ENCODE peak calls at places on chromosome 2, in ten cellular contexts. One of them, this sample, is unnamed.

GRCh38 chr2:2501454-2502108 is 170.5 kb upstream of the MYT1L start:
- DNase-seq in sigmoid colon: no peak
- DNase-seq in activated T-cell treated with anti-CD3 and anti-CD28 coated beads for 24 hours: no peak
- DNase-seq in stomach: no peak
- DNase-seq in epithelial cell of esophagus: no peak
- DNase-seq in left cardiac atrium: no peak
- DNase-seq in cardiac muscle cell: no peak
- DNase-seq in mammary epithelial cell: no peak
- DNase-seq in right cardiac atrium: no peak
- DNase-seq in OCI-M1: no peak
- DNase-seq in this sample: no peak

GRCh38 chr2:38747007-38747424 is 4.1 kb downstream of the SRSF7 start:
- DNase-seq in sigmoid colon: no peak
- DNase-seq in activated T-cell treated with anti-CD3 and anti-CD28 coated beads for 24 hours: no peak
- DNase-seq in stomach: no peak
- DNase-seq in epithelial cell of esophagus: no peak
- DNase-seq in left cardiac atrium: no peak
- DNase-seq in cardiac muscle cell: peak; percentile 65
- DNase-seq in mammary epithelial cell: no peak
- DNase-seq in right cardiac atrium: no peak
- DNase-seq in OCI-M1: no peak
- DNase-seq in this sample: no peak

GRCh38 chr2:24313744-24314632 is 46.3 kb downstream of the ITSN2 start:
- DNase-seq in sigmoid colon: no peak
- DNase-seq in activated T-cell treated with anti-CD3 and anti-CD28 coated beads for 24 hours: no peak
- DNase-seq in stomach: no peak
- DNase-seq in epithelial cell of esophagus: peak; percentile 53
- DNase-seq in left cardiac atrium: no peak
- DNase-seq in cardiac muscle cell: no peak
- DNase-seq in mammary epithelial cell: peak; percentile 42
- DNase-seq in right cardiac atrium: no peak
- DNase-seq in OCI-M1: no peak
- DNase-seq in this sample: peak; percentile 13

GRCh38 chr2:7075834-7076233 is 158.6 kb downstream of the RNF144A start:
- DNase-seq in sigmoid colon: no peak
- DNase-seq in activated T-cell treated with anti-CD3 and anti-CD28 coated beads for 24 hours: no peak
- DNase-seq in stomach: no peak
- DNase-seq in epithelial cell of esophagus: no peak
- DNase-seq in left cardiac atrium: no peak
- DNase-seq in cardiac muscle cell: no peak
- DNase-seq in mammary epithelial cell: no peak
- DNase-seq in right cardiac atrium: no peak
- DNase-seq in OCI-M1: no peak
- DNase-seq in this sample: no peak

GRCh38 chr2:38129987-38130386 is 54.0 kb upstream of the CYP1B1 start:
- DNase-seq in sigmoid colon: no peak
- DNase-seq in activated T-cell treated with anti-CD3 and anti-CD28 coated beads for 24 hours: no peak
- DNase-seq in stomach: no peak
- DNase-seq in epithelial cell of esophagus: no peak
- DNase-seq in left cardiac atrium: no peak
- DNase-seq in cardiac muscle cell: no peak
- DNase-seq in mammary epithelial cell: no peak
- DNase-seq in right cardiac atrium: peak; percentile 52
- DNase-seq in OCI-M1: peak; percentile 61
- DNase-seq in this sample: no peak

GRCh38 chr2:182077451-182078142 is 91.9 kb downstream of the PPP1R1C start:
- DNase-seq in sigmoid colon: no peak
- DNase-seq in activated T-cell treated with anti-CD3 and anti-CD28 coated beads for 24 hours: peak; percentile 1
- DNase-seq in stomach: peak; percentile 28
- DNase-seq in epithelial cell of esophagus: peak; percentile 86
- DNase-seq in left cardiac atrium: no peak
- DNase-seq in cardiac muscle cell: peak; percentile 83
- DNase-seq in mammary epithelial cell: peak; percentile 64
- DNase-seq in right cardiac atrium: peak; percentile 53
- DNase-seq in OCI-M1: peak; percentile 92
- DNase-seq in this sample: peak; percentile 42

GRCh38 chr2:113390133-113390849 is 47.2 kb upstream of the ZNG1B start:
- DNase-seq in sigmoid colon: no peak
- DNase-seq in activated T-cell treated with anti-CD3 and anti-CD28 coated beads for 24 hours: peak; percentile 54
- DNase-seq in stomach: peak; percentile 46
- DNase-seq in epithelial cell of esophagus: peak; percentile 71
- DNase-seq in left cardiac atrium: peak; percentile 31
- DNase-seq in cardiac muscle cell: peak; percentile 51
- DNase-seq in mammary epithelial cell: peak; percentile 51
- DNase-seq in right cardiac atrium: no peak
- DNase-seq in OCI-M1: no peak
- DNase-seq in this sample: peak; percentile 21

GRCh38 chr2:110670826-110671225 is 7.0 kb downstream of the BUB1 start:
- DNase-seq in sigmoid colon: no peak
- DNase-seq in activated T-cell treated with anti-CD3 and anti-CD28 coated beads for 24 hours: no peak
- DNase-seq in stomach: no peak
- DNase-seq in epithelial cell of esophagus: no peak
- DNase-seq in left cardiac atrium: no peak
- DNase-seq in cardiac muscle cell: no peak
- DNase-seq in mammary epithelial cell: no peak
- DNase-seq in right cardiac atrium: no peak
- DNase-seq in OCI-M1: no peak
- DNase-seq in this sample: no peak

GRCh38 chr2:57947398-57947797 is 99.2 kb upstream of the VRK2 start:
- DNase-seq in sigmoid colon: no peak
- DNase-seq in activated T-cell treated with anti-CD3 and anti-CD28 coated beads for 24 hours: no peak
- DNase-seq in stomach: no peak
- DNase-seq in epithelial cell of esophagus: no peak
- DNase-seq in left cardiac atrium: no peak
- DNase-seq in cardiac muscle cell: no peak
- DNase-seq in mammary epithelial cell: no peak
- DNase-seq in right cardiac atrium: no peak
- DNase-seq in OCI-M1: peak; percentile 6
- DNase-seq in this sample: peak; percentile 3

GRCh38 chr2:109326306-109326705 is 197.3 kb downstream of the SH3RF3 start:
- DNase-seq in sigmoid colon: no peak
- DNase-seq in activated T-cell treated with anti-CD3 and anti-CD28 coated beads for 24 hours: no peak
- DNase-seq in stomach: no peak
- DNase-seq in epithelial cell of esophagus: no peak
- DNase-seq in left cardiac atrium: no peak
- DNase-seq in cardiac muscle cell: no peak
- DNase-seq in mammary epithelial cell: no peak
- DNase-seq in right cardiac atrium: peak; percentile 66
- DNase-seq in OCI-M1: no peak
- DNase-seq in this sample: no peak

GRCh38 chr2:176234216-176234615 is 35.0 kb upstream of the MTX2 start:
- DNase-seq in sigmoid colon: no peak
- DNase-seq in activated T-cell treated with anti-CD3 and anti-CD28 coated beads for 24 hours: no peak
- DNase-seq in stomach: no peak
- DNase-seq in epithelial cell of esophagus: no peak
- DNase-seq in left cardiac atrium: no peak
- DNase-seq in cardiac muscle cell: no peak
- DNase-seq in mammary epithelial cell: peak; percentile 3
- DNase-seq in right cardiac atrium: no peak
- DNase-seq in OCI-M1: no peak
- DNase-seq in this sample: peak; percentile 29

GRCh38 chr2:47534179-47534919 is 131.4 kb downstream of the MSH2 start:
- DNase-seq in sigmoid colon: peak; percentile 73
- DNase-seq in activated T-cell treated with anti-CD3 and anti-CD28 coated beads for 24 hours: no peak
- DNase-seq in stomach: no peak
- DNase-seq in epithelial cell of esophagus: peak; percentile 77
- DNase-seq in left cardiac atrium: peak; percentile 50
- DNase-seq in cardiac muscle cell: no peak
- DNase-seq in mammary epithelial cell: peak; percentile 74
- DNase-seq in right cardiac atrium: no peak
- DNase-seq in OCI-M1: peak; percentile 26
- DNase-seq in this sample: peak; percentile 58

GRCh38 chr2:27966466-27966865 is 75.9 kb downstream of the BABAM2 start:
- DNase-seq in sigmoid colon: no peak
- DNase-seq in activated T-cell treated with anti-CD3 and anti-CD28 coated beads for 24 hours: no peak
- DNase-seq in stomach: no peak
- DNase-seq in epithelial cell of esophagus: no peak
- DNase-seq in left cardiac atrium: no peak
- DNase-seq in cardiac muscle cell: no peak
- DNase-seq in mammary epithelial cell: no peak
- DNase-seq in right cardiac atrium: peak; percentile 35
- DNase-seq in OCI-M1: no peak
- DNase-seq in this sample: no peak